ENCODE peak calls at places on chromosome X, in four cellular contexts. S, E, L and U are unnamed samples.

GRCh38 chrX:68365356-68365755 is 67.9 kb downstream of the OPHN1 start:
- DNase-seq in S (no peak), E (no peak), L (no peak), U (no peak)

GRCh38 chrX:68018248-68019203 is 414.8 kb downstream of the OPHN1 start:
- DNase-seq in S (peak; percentile 23), E (no peak), L (peak; percentile 28), U (peak; percentile 34)

GRCh38 chrX:10945463-10945862 is 165.7 kb upstream of the HCCS start:
- DNase-seq in S (no peak), E (no peak), L (no peak), U (no peak)

GRCh38 chrX:135384161-135384836 is 37.4 kb upstream of the SMIM10L2A start:
- DNase-seq in S (no peak), E (no peak), L (no peak), U (no peak)

GRCh38 chrX:153628129-153628528 is 18.9 kb upstream of the DUSP9 start:
- DNase-seq in S (no peak), E (no peak), L (no peak), U (no peak)

GRCh38 chrX:105610401-105610800 is 211.9 kb upstream of the NRK start:
- DNase-seq in S (no peak), E (no peak), L (no peak), U (no peak)

GRCh38 chrX:23621621-23622265 is 45.5 kb upstream of the PRDX4 start:
- DNase-seq in S (no peak), E (no peak), L (no peak), U (no peak)

GRCh38 chrX:103613362-103613761 is 5.6 kb downstream of the TCEAL3 start:
- DNase-seq in S (no peak), E (no peak), L (no peak), U (no peak)

GRCh38 chrX:10016516-10017132 is 49.5 kb downstream of the CLDN34 start:
- DNase-seq in S (no peak), E (no peak), L (no peak), U (no peak)

GRCh38 chrX:21166302-21166982 is 207.8 kb upstream of the CNKSR2 start:
- DNase-seq in S (no peak), E (no peak), L (peak; percentile 18), U (no peak)

GRCh38 chrX:138710866-138711331 is 618 bp downstream of the FGF13 start:
- DNase-seq in S (no peak), E (no peak), L (no peak), U (peak; percentile 14)

GRCh38 chrX:63656871-63657580 is 128.0 kb downstream of the ARHGEF9 start:
- DNase-seq in S (no peak), E (no peak), L (no peak), U (no peak)

GRCh38 chrX:68249401-68249831 is 183.9 kb downstream of the OPHN1 start:
- DNase-seq in S (no peak), E (no peak), L (no peak), U (no peak)

GRCh38 chrX:21958888-21959287 is 18.4 kb downstream of the SMS start:
- DNase-seq in S (no peak), E (no peak), L (no peak), U (no peak)

GRCh38 chrX:140525448-140525847 is 20.6 kb upstream of the SOX3 start:
- DNase-seq in S (no peak), E (no peak), L (no peak), U (no peak)

GRCh38 chrX:42680651-42681050 is 97.3 kb downstream of the PPP1R2C start:
- DNase-seq in S (no peak), E (no peak), L (no peak), U (no peak)

GRCh38 chrX:2898861-2899512 is 30.2 kb downstream of the ARSD start:
- DNase-seq in S (no peak), E (no peak), L (peak; percentile 24), U (no peak)

GRCh38 chrX:13085533-13085932 is 41.1 kb upstream of the FAM9C start:
- DNase-seq in S (no peak), E (peak; percentile 74), L (no peak), U (no peak)
- TF ChIP-seq SP1 in S (no peak), E (no peak), L (no peak), U (no peak)

GRCh38 chrX:72245461-72246089 is 6.7 kb upstream of the ERCC6L start:
- DNase-seq in S (peak; percentile 72), E (no peak), L (peak; percentile 37), U (peak; percentile 89)
- TF ChIP-seq FOXK2 in S (no peak), E (no peak), L (no peak), U (no peak)

DNA sequence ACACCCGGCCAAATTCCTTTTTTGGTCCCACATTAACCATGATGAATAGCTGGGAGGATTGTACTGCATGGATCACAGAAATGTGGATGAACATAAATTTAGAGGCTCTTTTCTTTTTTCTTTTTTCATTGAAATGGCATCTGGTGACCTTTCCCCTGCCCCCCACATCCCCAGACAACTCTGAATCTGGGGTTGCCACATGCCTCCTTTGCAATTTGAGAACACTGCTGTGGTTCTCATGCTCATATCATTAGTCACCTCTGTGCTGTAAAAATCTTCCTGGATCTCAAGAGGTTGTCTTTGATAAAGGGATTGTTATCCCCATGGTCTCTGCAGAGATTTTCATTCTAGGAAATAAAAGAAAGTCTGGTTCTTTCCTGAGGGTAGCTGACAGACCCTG is 22.8 kb upstream of the FMR1NB start:
- DNase-seq in S (no peak), E (no peak), L (no peak), U (no peak)
- TF ChIP-seq BHLHE40 in S (no peak), E (no peak), L (no peak), U (no peak)

DNA sequence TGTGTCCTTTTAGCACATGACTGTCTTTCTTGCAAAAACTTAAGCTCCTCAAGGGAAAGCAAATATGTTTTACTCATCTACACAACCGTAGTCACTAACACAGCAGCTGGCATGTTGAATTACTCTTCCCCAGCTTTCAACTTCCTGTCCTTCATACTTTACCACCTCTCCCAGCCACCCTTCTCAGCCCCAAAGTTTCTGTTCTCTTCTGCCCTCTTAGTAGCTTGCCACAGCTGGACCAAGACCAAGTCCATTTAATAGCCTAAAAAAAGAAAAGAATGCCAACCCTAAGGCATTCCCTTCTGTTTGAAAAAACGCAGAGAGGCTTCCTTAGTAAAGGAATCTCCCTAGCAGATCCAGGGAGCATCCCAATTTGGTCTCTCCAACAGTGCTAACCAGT is 36.8 kb downstream of the SRPX2 start:
- DNase-seq in S (no peak), E (no peak), L (no peak), U (no peak)
- TF ChIP-seq SP1 in S (no peak), E (no peak), L (no peak), U (no peak)

GRCh38 chrX:44306336-44306735 is 37.1 kb downstream of the EFHC2 start:
- DNase-seq in S (no peak), E (no peak), L (no peak), U (peak; percentile 38)
- TF ChIP-seq FOXK2 in S (no peak), E (no peak), L (no peak), U (no peak)

DNA sequence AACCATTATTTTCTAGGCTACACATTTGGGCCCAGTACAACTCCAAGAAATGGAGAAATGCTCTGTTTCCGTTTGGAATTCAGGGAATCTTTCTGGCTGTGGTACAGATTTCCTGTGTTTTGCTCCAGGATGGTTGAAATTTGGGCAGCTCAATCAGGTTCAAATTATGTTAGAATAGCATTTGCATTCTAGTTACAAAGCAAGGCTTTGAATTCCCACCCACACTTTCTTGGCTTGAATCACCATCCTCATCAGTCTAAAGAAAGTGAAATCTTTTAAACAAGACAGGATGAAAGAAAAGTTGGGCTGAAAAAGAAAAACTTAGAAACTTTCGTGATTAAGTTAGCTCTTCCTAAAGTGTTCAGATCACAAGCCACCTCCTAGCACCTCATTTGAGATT is 98.1 kb upstream of the VCX3B start:
- DNase-seq in S (no peak), E (no peak), L (no peak), U (no peak)
- TF ChIP-seq BHLHE40 in S (no peak), E (no peak), L (no peak), U (no peak)